ENCODE peak calls at places on chromosomes 1 and 21, in five cellular contexts. Z is AG09309, F is Caco-2, R is epithelial cell of esophagus, D is esophagus squamous epithelium. H is an unnamed sample.

GRCh38 chr21:20451051-20451450 is 547.2 kb upstream of the NCAM2 start:
- DNase-seq in R (peak), Z (no peak), F (peak), D (no peak), H (no peak)

GRCh38 chr1:186819563-186819962 is 9.2 kb upstream of the PLA2G4A start:
- DNase-seq in D (no peak), R (no peak), F (no peak), Z (no peak), H (no peak)

GRCh38 chr1:169779970-169780369 is 14.7 kb downstream of the METTL18 start:
- DNase-seq in F (no peak), D (no peak), Z (no peak), R (peak), H (no peak)

GRCh38 chr1:44721521-44722361 is 9.2 kb downstream of the RNU5D-1 start:
- DNase-seq in D (no peak), F (peak), R (peak), Z (peak), H (peak)

GRCh38 chr1:228374711-228375577 is 31.7 kb downstream of the TRIM11 start:
- DNase-seq in Z (peak), D (no peak), F (no peak), R (peak), H (no peak)

GRCh38 chr1:231172411-231172810 is 10.6 kb downstream of the TRIM67 start:
- DNase-seq in R (peak), F (no peak), D (no peak), Z (no peak), H (no peak)

GRCh38 chr1:11730429-11730861 is 5.5 kb upstream of the AGTRAP start:
- DNase-seq in Z (no peak), F (no peak), D (no peak), R (peak), H (no peak)

GRCh38 chr1:203692565-203693470 is 66.2 kb downstream of the ATP2B4 start:
- DNase-seq in R (peak), F (peak), Z (peak), D (no peak), H (no peak)

GRCh38 chr1:2970311-2971145 is 50.7 kb upstream of the ACTRT2 start:
- DNase-seq in D (no peak), R (no peak), F (no peak), Z (no peak), H (no peak)

GRCh38 chr1:198157847-198158765 is 1.3 kb downstream of the NEK7 start:
- DNase-seq in D (no peak), Z (no peak), F (no peak), R (peak), H (peak)

GRCh38 chr1:191343816-191344215 is 814.4 kb upstream of the RGS18 start:
- DNase-seq in Z (no peak), R (peak), D (no peak), F (no peak), H (no peak)

GRCh38 chr1:8941906-8942305 is 3.8 kb upstream of the CA6 start:
- DNase-seq in F (no peak), D (no peak), R (peak), Z (peak), H (no peak)

GRCh38 chr1:182084487-182085316 is 23.2 kb upstream of the ZNF648 start:
- DNase-seq in Z (peak), D (peak), R (peak), F (peak), H (peak)

GRCh38 chr1:7616076-7616833 is 154.8 kb upstream of the VAMP3 start:
- DNase-seq in Z (no peak), R (peak), F (peak), D (no peak), H (peak)

GRCh38 chr1:87113313-87113712 is 198.9 kb downstream of the HS2ST1 start:
- DNase-seq in F (no peak), R (no peak), Z (peak), D (no peak), H (no peak)

GRCh38 chr1:208242829-208243521 is 1.2 kb downstream of the PLXNA2 start:
- DNase-seq in R (peak), D (no peak), Z (no peak), F (peak), H (no peak)

GRCh38 chr1:73205294-73205973 is 923.1 kb upstream of the NEGR1 start:
- DNase-seq in D (no peak), F (peak), Z (no peak), R (peak), H (no peak)

GRCh38 chr21:15144026-15144425 is 79.2 kb upstream of the NRIP1 start:
- DNase-seq in R (no peak), Z (no peak), F (no peak), D (no peak), H (no peak)

GRCh38 chr1:101388904-101389546 is 152.2 kb downstream of the S1PR1 start:
- DNase-seq in F (no peak), D (no peak), R (no peak), Z (no peak), H (peak)

GRCh38 chr1:207805841-207806421 is 54.1 kb downstream of the CD46 start:
- DNase-seq in Z (peak), F (no peak), R (peak), D (no peak), H (no peak)

GRCh38 chr1:232722626-232723025 is 82.6 kb upstream of the MAP10 start:
- DNase-seq in F (no peak), D (no peak), Z (no peak), R (peak), H (no peak)

GRCh38 chr1:94701796-94702439 is 118.2 kb upstream of the SLC44A3 start:
- DNase-seq in F (no peak), R (no peak), Z (no peak), D (no peak), H (no peak)

GRCh38 chr1:10869933-10870332 is 73.5 kb upstream of the CASZ1 start:
- DNase-seq in Z (no peak), R (no peak), F (no peak), D (no peak), H (no peak)

DNA sequence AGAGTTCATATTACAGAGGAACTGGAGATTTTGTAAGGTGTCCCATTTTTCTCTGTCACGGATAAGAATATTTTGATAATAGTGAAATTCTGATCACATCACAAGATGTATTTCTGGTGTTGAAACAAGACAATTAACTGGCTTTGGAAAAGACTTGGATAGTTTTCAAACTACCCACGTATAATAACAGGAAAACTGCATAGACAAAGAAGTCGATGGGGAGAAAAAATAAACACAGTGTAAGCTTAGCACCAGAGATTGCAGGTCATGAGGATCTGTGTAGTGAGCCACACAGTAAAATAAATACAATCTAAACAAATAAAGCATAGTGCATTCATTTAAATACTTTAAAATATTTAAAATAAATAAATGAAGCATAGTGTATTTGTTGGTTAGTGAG is 452.3 kb upstream of the ADAMTS5 start:
- DNase-seq in Z (no peak), R (no peak), F (no peak), D (no peak), H (no peak)
- TF ChIP-seq CTCF in Z (no peak), R (no peak), F (no peak), D (no peak), H (no peak)

DNA sequence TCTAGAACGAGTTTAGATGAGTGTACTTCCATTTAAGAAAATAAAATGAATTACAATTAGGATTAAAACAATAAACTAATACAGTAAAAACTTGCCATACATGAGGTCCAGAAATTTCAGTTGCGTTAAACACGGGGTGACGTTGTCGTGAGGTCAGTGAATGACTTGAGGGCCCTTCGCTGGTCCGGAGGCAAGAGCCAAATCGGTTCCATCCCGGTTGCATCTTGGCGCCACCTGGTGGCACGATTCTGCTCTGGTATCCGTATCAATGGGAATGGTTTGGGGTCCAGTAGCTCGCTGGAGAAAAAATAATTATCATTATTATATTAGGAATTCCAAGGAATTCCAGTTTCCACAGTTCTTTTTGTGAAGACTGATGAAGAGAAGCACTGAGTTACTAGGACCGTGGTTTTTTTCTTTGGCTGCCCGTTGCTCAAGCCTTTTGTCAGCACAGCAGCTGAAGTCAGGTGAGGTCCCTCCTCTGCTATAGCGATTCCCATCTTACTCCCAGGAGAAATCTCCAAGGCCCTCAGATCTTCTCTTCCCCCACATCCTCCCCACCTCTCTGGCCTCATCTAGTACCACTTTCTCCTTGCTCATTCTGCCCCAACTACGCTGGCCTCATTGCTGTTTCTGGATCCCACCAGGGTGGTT is 161.4 kb downstream of the SLC35F3 start:
- DNase-seq in F (peak), D (no peak), R (peak), Z (peak), H (peak)
- TF ChIP-seq CTCF in F (peak), D (peak), R (peak), Z (peak), H (peak)

DNA sequence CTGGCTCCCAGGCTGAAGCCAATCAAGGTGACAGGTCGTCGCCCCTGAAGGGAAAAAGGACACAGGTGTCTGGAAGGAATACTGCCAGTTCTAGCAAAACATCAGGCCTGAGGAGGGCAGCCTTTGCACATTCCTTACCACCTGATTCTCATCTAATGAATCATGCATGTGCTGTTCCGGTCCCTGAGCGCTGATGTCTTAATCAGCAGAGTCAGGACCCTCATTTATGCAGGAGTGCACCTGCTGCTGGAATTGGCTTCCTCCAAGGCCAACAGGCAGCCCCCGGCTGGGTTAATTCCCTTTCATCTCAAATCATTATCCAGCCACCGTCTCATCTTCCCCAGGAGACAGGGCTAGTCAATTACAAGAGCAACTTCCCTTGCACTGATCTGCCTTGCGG is 62.3 kb downstream of the TMCO4 start:
- DNase-seq in Z (no peak), F (peak), R (peak), D (no peak), H (no peak)
- TF ChIP-seq CTCF in Z (peak), F (no peak), R (peak), D (no peak), H (no peak)

DNA sequence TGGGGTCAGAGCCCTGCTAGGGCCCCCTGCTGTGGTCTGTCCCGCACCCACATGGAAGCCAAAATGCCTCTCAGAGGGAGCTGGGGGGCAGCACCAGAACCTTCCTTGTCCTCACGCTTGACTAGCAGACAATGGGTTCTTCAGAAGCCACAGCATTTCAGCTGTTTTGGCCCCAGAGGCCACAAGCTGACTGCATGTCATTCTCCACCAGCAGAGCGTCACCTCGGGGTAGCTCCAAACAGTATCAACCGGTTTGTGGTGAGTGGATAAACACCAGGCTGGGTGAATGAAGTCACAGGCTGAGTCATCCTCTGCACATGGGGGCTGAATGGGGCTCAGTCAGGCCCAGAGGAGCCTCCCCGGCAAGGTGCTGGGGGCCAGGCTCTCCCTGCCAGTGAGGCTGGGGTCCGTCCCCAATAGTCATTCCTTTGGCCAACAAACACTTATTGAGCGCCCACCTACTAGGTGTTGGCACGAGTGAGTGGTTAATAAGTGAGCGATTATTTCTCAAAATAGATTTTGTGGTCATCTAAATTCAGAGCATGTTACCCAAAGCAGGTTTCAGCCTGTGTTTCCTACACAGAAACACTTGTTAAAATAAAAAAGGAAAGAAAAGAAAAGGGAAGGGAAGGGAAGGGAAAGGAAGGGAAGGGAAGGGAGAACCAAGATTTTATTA is 9.1 kb downstream of the OLIG1 start:
- DNase-seq in Z (no peak), F (no peak), R (peak), D (no peak), H (peak)
- TF ChIP-seq CTCF in Z (no peak), F (no peak), R (no peak), D (no peak), H (no peak)

H was measured in GM20000.